ENCODE peak calls at places on chromosome 22, in six cellular contexts. F, R, W, S, A and L are unnamed samples.

GRCh38 chr22:39661842-39662676 is 91.5 kb downstream of the CACNA1I start:
- DNase-seq in F (peak; percentile 83), R (peak; percentile 44), W (no peak), S (no peak), A (peak; percentile 41), L (no peak)

GRCh38 chr22:46897246-46897623 is 134.8 kb downstream of the TBC1D22A start:
- DNase-seq in F (no peak), R (no peak), W (no peak), S (no peak), A (no peak), L (no peak)

GRCh38 chr22:37196539-37197450 is 8.7 kb upstream of the C1QTNF6 start:
- DNase-seq in F (no peak), R (no peak), W (no peak), S (peak; percentile 89), A (no peak), L (peak; percentile 43)

GRCh38 chr22:28923826-28924732 is 40.7 kb downstream of the ZNRF3 start:
- DNase-seq in F (no peak), R (no peak), W (no peak), S (no peak), A (no peak), L (no peak)

GRCh38 chr22:41603873-41604332 is 14.3 kb upstream of the PMM1 start:
- DNase-seq in F (peak; percentile 51), R (peak; percentile 45), W (no peak), S (no peak), A (no peak), L (no peak)

GRCh38 chr22:32900856-32901255 is 99.4 kb downstream of the TIMP3 start:
- DNase-seq in F (no peak), R (no peak), W (no peak), S (no peak), A (no peak), L (no peak)

GRCh38 chr22:25012743-25013142 is 60.2 kb downstream of the KIAA1671 start:
- DNase-seq in F (no peak), R (no peak), W (no peak), S (no peak), A (no peak), L (no peak)

GRCh38 chr22:40044870-40045834 is 50.4 kb downstream of the FAM83F start:
- DNase-seq in F (peak; percentile 67), R (peak; percentile 65), W (peak; percentile 82), S (peak; percentile 59), A (peak; percentile 80), L (no peak)

GRCh38 chr22:19527321-19527721 is 3.1 kb upstream of the CLDN5 start:
- DNase-seq in F (no peak), R (no peak), W (no peak), S (no peak), A (no peak), L (no peak)

GRCh38 chr22:24095816-24096215 is 84.7 kb downstream of the CABIN1 start:
- DNase-seq in F (no peak), R (no peak), W (peak; percentile 21), S (no peak), A (no peak), L (no peak)

GRCh38 chr22:40412441-40412840 is 42.0 kb downstream of the SGSM3 start:
- DNase-seq in F (no peak), R (no peak), W (no peak), S (no peak), A (no peak), L (no peak)

GRCh38 chr22:48488149-48488551 is 1339.5 kb downstream of the BRD1 start:
- DNase-seq in F (no peak), R (no peak), W (no peak), S (no peak), A (no peak), L (no peak)

GRCh38 chr22:49544286-49544685 is 283.4 kb downstream of the BRD1 start:
- DNase-seq in F (no peak), R (no peak), W (no peak), S (no peak), A (no peak), L (no peak)

GRCh38 chr22:39622881-39623367 is 52.4 kb downstream of the CACNA1I start:
- DNase-seq in F (peak; percentile 70), R (peak; percentile 37), W (peak; percentile 75), S (peak; percentile 26), A (peak; percentile 58), L (peak; percentile 61)

GRCh38 chr22:23471698-23472097 is 108.4 kb downstream of the IGLL1 start:
- DNase-seq in F (no peak), R (no peak), W (no peak), S (no peak), A (no peak), L (no peak)

GRCh38 chr22:42075277-42075676 is 1.2 kb downstream of the PHETA2 start:
- DNase-seq in F (no peak), R (no peak), W (no peak), S (no peak), A (no peak), L (no peak)

GRCh38 chr22:41857160-41857859 is 24.4 kb downstream of the SREBF2 start:
- DNase-seq in F (peak; percentile 65), R (peak; percentile 56), W (peak; percentile 64), S (peak; percentile 45), A (no peak), L (no peak)

GRCh38 chr22:45033136-45033535 is 23.3 kb upstream of the PHF21B start:
- DNase-seq in F (no peak), R (no peak), W (no peak), S (no peak), A (no peak), L (no peak)

GRCh38 chr22:45335021-45335818 is 25.5 kb downstream of the FAM118A start:
- DNase-seq in F (no peak), R (no peak), W (no peak), S (peak; percentile 84), A (no peak), L (no peak)

GRCh38 chr22:32836286-32836859 is 34.9 kb downstream of the TIMP3 start:
- DNase-seq in F (no peak), R (no peak), W (no peak), S (no peak), A (no peak), L (no peak)

GRCh38 chr22:44191036-44191454 is 10.3 kb downstream of the PARVG start:
- DNase-seq in F (no peak), R (no peak), W (peak; percentile 71), S (no peak), A (peak; percentile 61), L (no peak)

GRCh38 chr22:50399751-50400331 is 56.7 kb downstream of the PPP6R2 start:
- DNase-seq in F (peak; percentile 8), R (no peak), W (no peak), S (peak; percentile 23), A (no peak), L (no peak)

GRCh38 chr22:39144101-39144815 is 8.2 kb downstream of the CBX7 start:
- DNase-seq in F (peak; percentile 47), R (no peak), W (peak; percentile 67), S (peak; percentile 39), A (peak; percentile 52), L (no peak)

GRCh38 chr22:21927174-21927823 is 25.3 kb downstream of the PPM1F start:
- DNase-seq in F (no peak), R (no peak), W (no peak), S (no peak), A (no peak), L (no peak)